ENCODE peak calls at places on chromosomes 16 and 17, in eight cellular contexts. I is prostate gland, O is gastrocnemius medialis, Z is IMR-90, C is adrenal gland, A is ovary, M is transverse colon, D is uterus. W is an unnamed sample.

GRCh38 chr17:46036491-46036890 is 37.4 kb downstream of the STH start:
- DNase-seq in Z (no peak), I (no peak), O (no peak), D (no peak), M (no peak), C (no peak), A (no peak), W (no peak)

GRCh38 chr17:35265071-35265470 is 22.2 kb downstream of the SLFN5 start:
- DNase-seq in A (no peak), D (no peak), C (no peak), O (no peak), M (no peak), Z (no peak), I (no peak), W (no peak)

GRCh38 chr16:50743575-50744225 is 1.8 kb downstream of the CYLD start:
- DNase-seq in D (no peak), C (no peak), Z (no peak), A (no peak), M (no peak), O (no peak), I (no peak), W (no peak)

GRCh38 chr17:61245706-61246135 is 153.9 kb upstream of the TBX2 start:
- DNase-seq in I (no peak), C (no peak), A (no peak), D (no peak), Z (no peak), M (no peak), O (no peak), W (no peak)

GRCh38 chr17:36932383-36933173 is 4.7 kb upstream of the LHX1 start:
- DNase-seq in Z (no peak), D (no peak), C (no peak), O (no peak), M (no peak), A (no peak), I (no peak), W (peak)

GRCh38 chr17:64097196-64097936 is 32.6 kb downstream of the ERN1 start:
- DNase-seq in A (no peak), M (no peak), D (peak), C (peak), O (no peak), I (no peak), Z (peak), W (no peak)

GRCh38 chr17:2412561-2413021 is 11.7 kb upstream of the MNT start:
- DNase-seq in I (no peak), O (no peak), M (no peak), D (no peak), A (no peak), C (peak), Z (no peak), W (no peak)

GRCh38 chr17:29138184-29138955 is 41.8 kb downstream of the MYO18A start:
- DNase-seq in D (no peak), M (no peak), A (no peak), Z (peak), O (peak), C (no peak), I (no peak), W (no peak)

GRCh38 chr17:50364715-50365114 is 8.3 kb downstream of the MRPL27 start:
- DNase-seq in A (no peak), I (no peak), O (no peak), M (no peak), Z (peak), D (no peak), C (no peak), W (no peak)

GRCh38 chr17:9676084-9676483 is 30.8 kb downstream of the USP43 start:
- DNase-seq in A (no peak), D (no peak), I (no peak), C (no peak), O (no peak), Z (no peak), M (no peak), W (no peak)

GRCh38 chr17:57735707-57736106 is 9.4 kb downstream of the CCDC182 start:
- DNase-seq in D (no peak), M (no peak), O (no peak), I (no peak), C (no peak), A (no peak), Z (no peak), W (no peak)

GRCh38 chr17:42797067-42798007 is 1.2 kb downstream of the COA3 start:
- DNase-seq in D (no peak), I (no peak), Z (no peak), C (no peak), A (no peak), M (peak), O (no peak), W (no peak)

GRCh38 chr17:19018600-19018950 is 14.0 kb upstream of the FAM83G start:
- DNase-seq in M (no peak), C (no peak), I (no peak), D (no peak), A (no peak), Z (no peak), O (no peak), W (no peak)

GRCh38 chr17:59884861-59885260 is 7.9 kb downstream of the TUBD1 start:
- DNase-seq in A (no peak), D (no peak), O (no peak), M (no peak), C (no peak), Z (no peak), I (no peak), W (no peak)

GRCh38 chr17:14886200-14886739 is 378.9 kb downstream of the PMP22 start:
- DNase-seq in D (no peak), C (no peak), O (no peak), Z (no peak), I (no peak), M (no peak), A (no peak), W (no peak)

GRCh38 chr17:28906276-28907051 is 3.6 kb upstream of the DHRS13 start:
- DNase-seq in M (no peak), C (no peak), O (no peak), A (no peak), Z (no peak), I (no peak), D (no peak), W (no peak)

GRCh38 chr16:73047536-73048291 is at the start of gene ZFHX3:
- DNase-seq in C (peak), O (peak), D (peak), Z (peak), A (peak), M (peak), I (peak), W (peak)

GRCh38 chr17:76246080-76247066 is 6.1 kb upstream of the RNF157 start:
- DNase-seq in M (peak), Z (peak), D (no peak), C (no peak), I (no peak), A (no peak), O (peak), W (peak)

GRCh38 chr17:4960279-4960922 is 7.2 kb downstream of the SPAG7 start:
- DNase-seq in I (no peak), D (no peak), C (no peak), Z (no peak), A (no peak), O (no peak), M (no peak), W (no peak)

GRCh38 chr16:86733526-86734254 is 155.3 kb downstream of the FOXL1 start:
- DNase-seq in D (no peak), I (no peak), M (no peak), A (no peak), O (no peak), Z (no peak), C (no peak), W (no peak)

GRCh38 chr16:87880117-87880696 is 10.9 kb upstream of the SLC7A5 start:
- DNase-seq in M (no peak), Z (no peak), D (no peak), A (no peak), I (no peak), O (no peak), C (no peak), W (no peak)

GRCh38 chr16:27318399-27319256 is 4.9 kb downstream of the IL4R start:
- DNase-seq in O (peak), A (no peak), Z (peak), M (peak), D (peak), C (peak), I (no peak), W (peak)

GRCh38 chr17:299546-299945 is 53.1 kb downstream of the RPH3AL start:
- DNase-seq in C (no peak), Z (no peak), O (no peak), I (no peak), A (no peak), D (peak), M (no peak), W (no peak)

GRCh38 chr16:49183911-49184310 is 97.7 kb downstream of the CBLN1 start:
- DNase-seq in M (peak), C (no peak), Z (no peak), O (no peak), D (no peak), A (no peak), I (no peak), W (no peak)

GRCh38 chr16:54630284-54630967 is 300.2 kb upstream of the IRX5 start:
- DNase-seq in O (no peak), C (no peak), I (no peak), A (no peak), M (no peak), D (no peak), Z (no peak), W (no peak)

GRCh38 chr16:27500801-27501200 is 48.9 kb downstream of the GTF3C1 start:
- DNase-seq in C (no peak), D (no peak), M (no peak), O (no peak), A (no peak), I (no peak), Z (no peak), W (no peak)

GRCh38 chr16:31071861-31072260 is 2.2 kb downstream of the ZNF668 start:
- DNase-seq in Z (peak), I (no peak), O (no peak), M (no peak), A (no peak), D (no peak), C (no peak), W (no peak)

GRCh38 chr17:15213381-15214087 is 51.6 kb downstream of the PMP22 start:
- DNase-seq in I (no peak), C (no peak), A (no peak), M (no peak), D (no peak), O (no peak), Z (peak), W (no peak)

DNA sequence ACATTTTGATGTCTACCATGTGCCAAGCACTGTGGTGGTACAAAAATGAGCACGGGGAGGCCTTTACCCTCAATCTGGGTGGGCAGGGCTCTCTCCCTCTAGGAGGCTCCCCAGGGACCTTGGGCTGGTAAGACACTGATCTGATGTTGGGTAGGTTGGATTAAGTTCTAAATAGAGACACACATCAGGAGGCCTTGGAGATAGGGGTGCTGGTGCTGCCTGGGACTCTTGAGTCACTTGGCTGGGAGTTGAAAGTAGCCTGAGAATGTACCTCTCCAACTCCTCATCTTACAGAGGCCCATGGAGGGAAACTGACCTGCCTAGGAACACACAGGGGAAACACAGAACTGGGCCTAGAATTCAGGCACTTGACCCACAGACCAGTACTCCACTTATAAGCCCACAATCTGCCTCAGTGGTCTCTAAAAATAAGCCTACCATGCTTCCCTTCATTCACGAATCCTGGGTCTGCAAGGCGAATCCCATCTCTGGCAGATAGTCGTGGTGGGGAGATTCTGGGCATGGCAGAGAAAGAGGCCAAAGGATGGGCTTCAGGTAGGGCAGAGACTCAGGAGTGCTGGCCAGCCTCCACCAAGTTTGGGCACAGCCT is 1.8 kb upstream of the NEUROD2 start:
- DNase-seq in C (no peak), M (no peak), A (no peak), I (no peak), Z (no peak), D (no peak), O (no peak), W (no peak)
- H3K4me3 ChIP-seq in C (no peak), M (no peak), A (no peak), I (no peak), Z (no peak), D (no peak), O (no peak), W (no peak)

GRCh38 chr17:7042507-7043194 is 1.2 kb downstream of the SLC16A11 start:
- DNase-seq in I (no peak), O (no peak), D (no peak), M (no peak), Z (no peak), A (no peak), C (no peak), W (no peak)
- TF ChIP-seq POLR2A in I (no peak), O (no peak), D (no peak), M (no peak), Z (no peak), A (no peak), C (no peak), W (no peak)

DNA sequence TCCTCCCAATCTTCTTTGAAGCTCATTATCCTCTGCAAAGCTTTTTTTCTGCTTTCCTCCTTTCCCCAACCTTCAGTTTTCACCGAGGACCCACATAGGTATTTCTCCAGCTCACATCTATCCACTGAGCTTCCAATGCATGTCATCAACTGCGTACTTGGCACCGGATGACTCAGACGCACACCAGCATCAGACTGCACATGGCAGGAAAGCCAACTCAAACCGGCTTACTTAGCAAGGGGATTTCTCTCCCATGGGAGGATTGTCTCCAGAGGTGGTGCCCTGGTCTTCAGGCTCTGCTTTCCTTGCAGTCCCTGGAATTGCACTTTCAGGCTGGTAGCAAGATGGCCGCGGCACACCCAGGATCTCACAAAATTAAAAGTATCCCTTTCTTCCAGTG is 1.7 kb upstream of the AKTIP start:
- DNase-seq in M (no peak), D (no peak), O (no peak), Z (peak), A (no peak), I (no peak), C (no peak), W (no peak)
- H3K4me3 ChIP-seq in M (no peak), D (no peak), O (no peak), Z (no peak), A (no peak), I (no peak), C (no peak), W (no peak)

DNA sequence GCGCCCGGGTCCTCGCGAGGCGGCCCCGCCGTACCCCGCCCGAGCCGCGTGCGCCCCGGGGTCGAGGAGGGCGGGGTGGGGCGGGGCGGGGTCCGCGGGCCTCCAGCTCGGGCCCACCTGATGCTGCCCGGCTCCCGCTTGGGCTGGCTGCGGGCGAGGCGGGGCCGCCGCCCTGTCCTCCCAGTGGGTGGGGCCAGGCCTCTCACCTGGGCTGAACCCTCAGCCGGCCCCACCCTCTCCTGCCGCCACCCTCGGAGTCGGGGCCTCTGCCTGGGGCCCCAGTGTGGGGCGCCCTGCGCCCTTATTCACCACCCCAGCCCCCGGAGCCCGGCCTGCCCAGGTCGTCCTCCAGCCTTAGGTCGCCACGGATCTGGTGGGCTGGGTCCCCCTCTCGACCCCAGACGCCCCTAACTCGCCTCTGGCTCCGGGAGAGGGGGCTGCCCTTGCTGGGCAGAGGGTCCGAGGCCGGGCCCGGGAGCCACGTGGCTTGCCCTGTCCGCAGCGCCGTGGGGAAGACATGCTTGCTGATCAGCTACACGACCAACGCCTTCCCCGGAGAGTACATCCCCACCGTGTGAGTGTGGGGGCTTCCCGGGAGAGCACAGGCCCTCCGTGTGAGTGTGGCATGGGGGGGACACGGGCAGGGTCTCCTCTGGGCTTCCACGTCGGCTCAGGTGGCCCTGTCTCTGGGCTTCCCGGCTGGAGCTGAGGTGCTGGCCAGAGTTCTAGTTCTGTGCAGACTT is 578 bp downstream of the RAC3 start:
- DNase-seq in O (no peak), D (no peak), I (peak), A (no peak), C (no peak), Z (no peak), M (peak), W (no peak)
- TF ChIP-seq POLR2A in O (no peak), D (no peak), I (no peak), A (no peak), C (no peak), Z (no peak), M (no peak), W (no peak)

GRCh38 chr17:79398441-79398840 is 212.4 kb downstream of the RBFOX3 start:
- DNase-seq in A (no peak), O (no peak), M (no peak), I (no peak), Z (no peak), C (no peak), D (no peak), W (no peak)

GRCh38 chr17:79402275-79402674 is 208.6 kb downstream of the RBFOX3 start:
- DNase-seq in Z (no peak), D (no peak), M (no peak), A (no peak), O (no peak), I (no peak), C (no peak), W (no peak)

GRCh38 chr17:79401704-79402075 is 209.2 kb downstream of the RBFOX3 start:
- DNase-seq in Z (no peak), M (no peak), A (no peak), D (no peak), C (no peak), I (no peak), O (no peak), W (no peak)

GRCh38 chr17:79399610-79400144 is 211.2 kb downstream of the RBFOX3 start:
- DNase-seq in O (no peak), I (no peak), M (no peak), A (no peak), Z (no peak), C (no peak), D (no peak), W (no peak)

DNA sequence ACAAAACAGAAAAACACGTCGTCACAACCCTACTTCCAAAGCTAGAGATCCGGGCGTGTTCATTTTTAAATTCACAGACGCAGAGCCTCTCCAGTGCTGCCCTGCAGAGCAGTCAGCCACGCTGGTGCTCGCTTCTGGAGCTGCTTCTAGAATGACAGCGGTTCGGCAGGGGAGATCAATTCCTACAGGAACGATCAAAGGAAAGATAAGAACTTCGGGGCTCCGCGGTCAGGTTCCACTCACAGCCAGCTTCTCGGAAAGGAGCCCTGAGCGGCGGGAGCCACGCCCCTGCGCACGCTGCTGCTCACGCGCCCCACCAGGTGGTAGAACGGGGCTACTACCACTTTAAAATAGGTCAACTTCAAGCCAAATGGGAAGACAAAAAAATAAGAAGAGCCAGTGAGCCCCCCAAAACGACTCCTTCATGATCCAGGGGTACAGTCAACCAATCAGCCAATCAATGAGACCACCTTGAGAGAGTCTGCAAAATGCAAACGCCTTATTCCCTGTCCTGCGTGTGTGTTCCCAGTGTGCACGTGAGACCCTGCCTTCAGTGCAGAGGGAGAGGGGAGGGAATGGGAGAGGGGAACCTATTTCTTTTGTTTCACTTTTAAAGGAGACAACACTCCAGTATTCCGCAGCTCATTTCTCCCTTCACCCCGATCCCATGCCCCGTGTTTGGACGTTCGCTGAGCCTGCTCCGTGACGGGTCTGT is 209.7 kb downstream of the RBFOX3 start:
- DNase-seq in D (peak), C (peak), O (peak), Z (peak), A (peak), M (peak), I (peak), W (peak)
- H3K4me3 ChIP-seq in D (peak), C (no peak), O (peak), Z (peak), A (peak), M (no peak), I (no peak), W (no peak)

GRCh38 chr17:6443692-6444572 is at the start of gene PIMREG:
- DNase-seq in A (peak), C (peak), O (peak), M (peak), D (peak), I (peak), Z (peak), W (peak)
- TF ChIP-seq POLR2A in A (no peak), C (no peak), O (no peak), M (no peak), D (no peak), I (no peak), Z (peak), W (no peak)

GRCh38 chr17:21165922-21166598 is 39.3 kb downstream of the DHRS7B start:
- DNase-seq in C (no peak), I (no peak), A (no peak), Z (no peak), D (peak), O (peak), M (no peak), W (no peak)
- H3K4me3 ChIP-seq in C (no peak), I (no peak), A (no peak), Z (no peak), D (no peak), O (peak), M (no peak), W (no peak)

W was measured in lower leg skin.